ENCODE peak calls at places on chromosomes 13 and 19, in four cellular contexts. P, N, V and B are unnamed samples.

GRCh38 chr19:5133986-5134595 is 165.2 kb downstream of the KDM4B start:
- DNase-seq in P (no peak), N (no peak), V (no peak), B (no peak)

GRCh38 chr13:65872448-65872847 is 1357.7 kb downstream of the PCDH9 start:
- DNase-seq in P (no peak), N (no peak), V (no peak), B (no peak)

GRCh38 chr19:1524206-1524971 is 512 bp downstream of the PLK5 start:
- DNase-seq in P (no peak), N (no peak), V (peak), B (no peak)

GRCh38 chr13:111614613-111615012 is 294.2 kb downstream of the TEX29 start:
- DNase-seq in P (no peak), N (no peak), V (no peak), B (no peak)

GRCh38 chr13:64925727-64926126 is 2304.4 kb downstream of the PCDH9 start:
- DNase-seq in P (no peak), N (no peak), V (no peak), B (no peak)

GRCh38 chr19:6947745-6948144 is 60.4 kb downstream of the ADGRE1 start:
- DNase-seq in P (no peak), N (peak), V (no peak), B (no peak)

GRCh38 chr19:57719424-57719823 is 8.0 kb downstream of the ZNF671 start:
- DNase-seq in P (no peak), N (no peak), V (no peak), B (no peak)

GRCh38 chr13:27424246-27425150 is at the start of gene GTF3A:
- DNase-seq in P (peak), N (peak), V (peak), B (peak)

GRCh38 chr13:55554741-55555140 is 1586.0 kb upstream of the PRR20A start:
- DNase-seq in P (no peak), N (no peak), V (no peak), B (no peak)

GRCh38 chr13:37340911-37341670 is 235.6 kb upstream of the CSNK1A1L start:
- DNase-seq in P (no peak), N (no peak), V (no peak), B (no peak)

GRCh38 chr13:25192936-25193335 is 20.8 kb upstream of the AMER2 start:
- DNase-seq in P (no peak), N (no peak), V (no peak), B (no peak)

GRCh38 chr19:14563989-14564650 is 7.7 kb downstream of the NDUFB7 start:
- DNase-seq in P (peak), N (no peak), V (peak), B (peak)

GRCh38 chr19:3001235-3001800 is 24.0 kb downstream of the TLE6 start:
- DNase-seq in P (no peak), N (no peak), V (no peak), B (no peak)

GRCh38 chr13:95745752-95746151 is 68.8 kb downstream of the DNAJC3 start:
- DNase-seq in P (no peak), N (no peak), V (peak), B (no peak)

GRCh38 chr19:49832556-49832955 is 14.5 kb downstream of the MED25 start:
- DNase-seq in P (no peak), N (no peak), V (no peak), B (no peak)

GRCh38 chr13:101065314-101065713 is 351.0 kb downstream of the NALCN start:
- DNase-seq in P (no peak), N (no peak), V (no peak), B (no peak)

GRCh38 chr19:5613466-5613865 is 9.1 kb downstream of the SAFB2 start:
- DNase-seq in P (no peak), N (no peak), V (no peak), B (no peak)

GRCh38 chr13:51645154-51645650 is 60.9 kb downstream of the WDFY2 start:
- DNase-seq in P (no peak), N (no peak), V (no peak), B (no peak)

GRCh38 chr13:44273991-44274810 is 99.4 kb upstream of the SERP2 start:
- DNase-seq in P (no peak), N (no peak), V (no peak), B (no peak)

GRCh38 chr19:36417752-36418286 is 625 bp downstream of the ZFP82 start:
- DNase-seq in P (no peak), N (no peak), V (peak), B (peak)

GRCh38 chr13:78759704-78760103 is 100.7 kb upstream of the OBI1 start:
- DNase-seq in P (peak), N (no peak), V (peak), B (no peak)

GRCh38 chr13:30679483-30680330 is 55.6 kb upstream of the ALOX5AP start:
- DNase-seq in P (peak), N (no peak), V (no peak), B (peak)

GRCh38 chr13:28716511-28716910 is 2.3 kb downstream of the SLC46A3 start:
- DNase-seq in P (no peak), N (no peak), V (peak), B (no peak)

GRCh38 chr19:35644987-35645679 is 3.0 kb upstream of the COX6B1 start:
- DNase-seq in P (peak), N (no peak), V (peak), B (peak)

GRCh38 chr13:101417501-101417900 is 1.2 kb upstream of the NALCN start:
- DNase-seq in P (no peak), N (no peak), V (no peak), B (no peak)

GRCh38 chr19:12649941-12650340 is 16.6 kb downstream of the MAN2B1 start:
- DNase-seq in P (peak), N (no peak), V (no peak), B (no peak)

GRCh38 chr13:112356190-112356589 is 20.0 kb upstream of the SPACA7 start:
- DNase-seq in P (no peak), N (no peak), V (no peak), B (no peak)

GRCh38 chr13:95800455-95800854 is 123.5 kb downstream of the DNAJC3 start:
- DNase-seq in P (no peak), N (no peak), V (no peak), B (no peak)

GRCh38 chr13:87754097-87754496 is 82.9 kb downstream of the SLITRK5 start:
- DNase-seq in P (no peak), N (no peak), V (no peak), B (no peak)

GRCh38 chr19:5342573-5343201 is 2.1 kb upstream of the PTPRS start:
- DNase-seq in P (no peak), N (no peak), V (no peak), B (no peak)

GRCh38 chr19:10718205-10719196 is 622 bp downstream of the DNM2 start:
- DNase-seq in P (peak), N (no peak), V (peak), B (peak)
- TF ChIP-seq USF1 in P (no peak), N (no peak), V (no peak), B (no peak)

GRCh38 chr19:41449865-41450178 is 6.9 kb downstream of the ERICH4 start:
- DNase-seq in P (no peak), N (no peak), V (no peak), B (no peak)

GRCh38 chr19:41445575-41445974 is 2.6 kb downstream of the ERICH4 start:
- DNase-seq in P (no peak), N (no peak), V (no peak), B (no peak)

GRCh38 chr19:41447732-41448332 is 4.9 kb downstream of the ERICH4 start:
- DNase-seq in P (no peak), N (no peak), V (no peak), B (no peak)

GRCh38 chr19:41452584-41453275 is 9.8 kb downstream of the ERICH4 start:
- DNase-seq in P (no peak), N (no peak), V (no peak), B (no peak)

GRCh38 chr19:41449079-41449864 is 6.3 kb downstream of the ERICH4 start:
- DNase-seq in P (peak), N (no peak), V (peak), B (peak)
- TF ChIP-seq USF1 in P (no peak), N (no peak), V (no peak), B (no peak)

GRCh38 chr13:59673301-59673700 is 490.4 kb downstream of the DIAPH3 start:
- DNase-seq in P (no peak), N (no peak), V (no peak), B (no peak)
- TF ChIP-seq USF1 in P (no peak), N (no peak), V (no peak), B (no peak)

DNA sequence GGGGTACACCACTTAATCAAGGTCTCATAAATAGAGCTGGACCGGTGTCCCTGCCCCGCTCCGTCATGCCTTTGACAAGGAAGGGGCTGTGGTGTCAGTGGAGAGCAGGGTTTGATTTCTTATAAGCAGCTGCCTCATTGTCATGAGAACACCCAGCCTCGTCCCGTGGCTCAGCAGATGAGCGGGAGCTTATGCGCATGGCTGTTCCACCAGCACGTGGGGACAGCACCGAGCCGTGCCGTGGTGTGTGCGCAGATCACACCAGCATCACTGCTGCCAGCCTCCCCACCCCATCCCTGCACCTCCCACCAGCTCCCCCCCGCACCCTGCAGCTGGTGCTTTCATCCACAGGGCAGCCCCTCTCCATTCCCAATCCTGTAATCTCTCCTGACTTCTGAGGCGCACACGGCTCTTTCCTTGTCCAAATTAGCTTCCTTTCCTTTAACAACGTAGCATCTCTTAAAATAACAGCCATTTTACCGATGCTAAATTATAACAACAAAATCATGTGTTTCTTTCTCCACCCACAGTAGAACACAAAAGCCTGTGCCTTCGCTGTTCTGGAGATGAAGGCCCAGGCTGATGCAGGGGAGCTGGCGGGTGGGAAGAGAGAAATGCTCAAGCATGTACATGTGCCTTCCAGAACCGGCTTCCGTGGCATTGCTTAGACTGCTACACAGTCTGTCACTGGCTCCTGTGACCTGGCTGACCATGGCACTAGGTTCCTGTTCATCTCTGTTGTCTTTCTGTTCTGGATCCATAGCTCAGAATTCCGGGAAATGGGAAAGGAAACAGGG is 96.8 kb downstream of the RAB20 start:
- DNase-seq in P (no peak), N (no peak), V (no peak), B (no peak)
- TF ChIP-seq USF1 in P (no peak), N (no peak), V (no peak), B (no peak)

GRCh38 chr19:39830847-39831246 is 3.1 kb downstream of the DYRK1B start:
- DNase-seq in P (no peak), N (no peak), V (no peak), B (no peak)

GRCh38 chr19:39828015-39828633 is 5.8 kb downstream of the DYRK1B start:
- DNase-seq in P (no peak), N (no peak), V (no peak), B (no peak)

GRCh38 chr19:39830406-39830805 is 3.6 kb downstream of the DYRK1B start:
- DNase-seq in P (no peak), N (no peak), V (no peak), B (no peak)

GRCh38 chr19:39828634-39829032 is 5.3 kb downstream of the DYRK1B start:
- DNase-seq in P (no peak), N (no peak), V (no peak), B (no peak)

GRCh38 chr19:39829702-39830275 is 4.2 kb downstream of the DYRK1B start:
- DNase-seq in P (no peak), N (no peak), V (no peak), B (no peak)
- TF ChIP-seq USF1 in P (no peak), N (no peak), V (no peak), B (no peak)